ENCODE peak calls at places on chromosomes 12 and 14, in seven cellular contexts. One of them, this sample, is unnamed.

GRCh38 chr14:90733139-90733808 is 83.0 kb downstream of the TTC7B start:
- DNase-seq in stimulated activated CD8-positive, alpha-beta memory T cell treated with anti-CD3 and anti-CD28 coated beads, Interleukin-12 subunit alpha, Interleukin-12 subunit beta, amount 100 ng/mL, for 1 hour: no peak
- DNase-seq in lung microvascular endothelial cell: no peak
- DNase-seq in KG1: no peak
- DNase-seq in A549: no peak
- DNase-seq in aorta: no peak
- DNase-seq in activated CD8-positive, alpha-beta memory T cell treated with anti-CD3 and anti-CD28 coated beads for 24 hours: no peak
- DNase-seq in this sample: no peak

GRCh38 chr12:27333311-27334009 is 824 bp downstream of the BMAL2 start:
- DNase-seq in lung microvascular endothelial cell: peak; percentile 34
- DNase-seq in A549: no peak
- DNase-seq in stimulated activated CD8-positive, alpha-beta memory T cell treated with anti-CD3 and anti-CD28 coated beads, Interleukin-12 subunit alpha, Interleukin-12 subunit beta, amount 100 ng/mL, for 1 hour: no peak
- DNase-seq in activated CD8-positive, alpha-beta memory T cell treated with anti-CD3 and anti-CD28 coated beads for 24 hours: peak; percentile 75
- DNase-seq in KG1: no peak
- DNase-seq in aorta: peak; percentile 86
- DNase-seq in this sample: peak; percentile 54

GRCh38 chr14:22872833-22873520 is 1.4 kb downstream of the LRP10 start:
- DNase-seq in A549: no peak
- DNase-seq in KG1: no peak
- DNase-seq in aorta: peak; percentile 55
- DNase-seq in stimulated activated CD8-positive, alpha-beta memory T cell treated with anti-CD3 and anti-CD28 coated beads, Interleukin-12 subunit alpha, Interleukin-12 subunit beta, amount 100 ng/mL, for 1 hour: no peak
- DNase-seq in lung microvascular endothelial cell: no peak
- DNase-seq in activated CD8-positive, alpha-beta memory T cell treated with anti-CD3 and anti-CD28 coated beads for 24 hours: no peak
- DNase-seq in this sample: no peak

GRCh38 chr12:55931780-55932545 is 1.0 kb downstream of the DGKA start:
- DNase-seq in stimulated activated CD8-positive, alpha-beta memory T cell treated with anti-CD3 and anti-CD28 coated beads, Interleukin-12 subunit alpha, Interleukin-12 subunit beta, amount 100 ng/mL, for 1 hour: no peak
- DNase-seq in KG1: no peak
- DNase-seq in lung microvascular endothelial cell: peak; percentile 71
- DNase-seq in A549: peak; percentile 44
- DNase-seq in aorta: peak; percentile 89
- DNase-seq in activated CD8-positive, alpha-beta memory T cell treated with anti-CD3 and anti-CD28 coated beads for 24 hours: peak; percentile 75
- DNase-seq in this sample: peak; percentile 78

GRCh38 chr14:91399868-91400640 is 17.6 kb downstream of the CCDC88C start:
- DNase-seq in A549: no peak
- DNase-seq in activated CD8-positive, alpha-beta memory T cell treated with anti-CD3 and anti-CD28 coated beads for 24 hours: peak; percentile 76
- DNase-seq in aorta: peak; percentile 64
- DNase-seq in KG1: no peak
- DNase-seq in lung microvascular endothelial cell: peak; percentile 21
- DNase-seq in stimulated activated CD8-positive, alpha-beta memory T cell treated with anti-CD3 and anti-CD28 coated beads, Interleukin-12 subunit alpha, Interleukin-12 subunit beta, amount 100 ng/mL, for 1 hour: no peak
- DNase-seq in this sample: no peak

GRCh38 chr14:54727929-54728328 is 161.0 kb downstream of the SAMD4A start:
- DNase-seq in KG1: no peak
- DNase-seq in aorta: no peak
- DNase-seq in activated CD8-positive, alpha-beta memory T cell treated with anti-CD3 and anti-CD28 coated beads for 24 hours: no peak
- DNase-seq in A549: no peak
- DNase-seq in stimulated activated CD8-positive, alpha-beta memory T cell treated with anti-CD3 and anti-CD28 coated beads, Interleukin-12 subunit alpha, Interleukin-12 subunit beta, amount 100 ng/mL, for 1 hour: no peak
- DNase-seq in lung microvascular endothelial cell: no peak
- DNase-seq in this sample: no peak

GRCh38 chr12:5967645-5968415 is 22.8 kb upstream of the ANO2 start:
- DNase-seq in KG1: no peak
- DNase-seq in activated CD8-positive, alpha-beta memory T cell treated with anti-CD3 and anti-CD28 coated beads for 24 hours: no peak
- DNase-seq in lung microvascular endothelial cell: no peak
- DNase-seq in A549: no peak
- DNase-seq in aorta: no peak
- DNase-seq in stimulated activated CD8-positive, alpha-beta memory T cell treated with anti-CD3 and anti-CD28 coated beads, Interleukin-12 subunit alpha, Interleukin-12 subunit beta, amount 100 ng/mL, for 1 hour: no peak
- DNase-seq in this sample: no peak

GRCh38 chr12:3655331-3655900 is 97.5 kb downstream of the CRACR2A start:
- DNase-seq in activated CD8-positive, alpha-beta memory T cell treated with anti-CD3 and anti-CD28 coated beads for 24 hours: no peak
- DNase-seq in A549: peak; percentile 23
- DNase-seq in KG1: no peak
- DNase-seq in lung microvascular endothelial cell: peak; percentile 48
- DNase-seq in stimulated activated CD8-positive, alpha-beta memory T cell treated with anti-CD3 and anti-CD28 coated beads, Interleukin-12 subunit alpha, Interleukin-12 subunit beta, amount 100 ng/mL, for 1 hour: no peak
- DNase-seq in aorta: no peak
- DNase-seq in this sample: no peak

GRCh38 chr14:94317259-94317658 is 5.9 kb downstream of the SERPINA6 start:
- DNase-seq in aorta: no peak
- DNase-seq in lung microvascular endothelial cell: no peak
- DNase-seq in A549: no peak
- DNase-seq in stimulated activated CD8-positive, alpha-beta memory T cell treated with anti-CD3 and anti-CD28 coated beads, Interleukin-12 subunit alpha, Interleukin-12 subunit beta, amount 100 ng/mL, for 1 hour: no peak
- DNase-seq in activated CD8-positive, alpha-beta memory T cell treated with anti-CD3 and anti-CD28 coated beads for 24 hours: no peak
- DNase-seq in KG1: no peak
- DNase-seq in this sample: no peak

GRCh38 chr14:62143235-62143634 is 381.0 kb downstream of the SNAPC1 start:
- DNase-seq in lung microvascular endothelial cell: no peak
- DNase-seq in stimulated activated CD8-positive, alpha-beta memory T cell treated with anti-CD3 and anti-CD28 coated beads, Interleukin-12 subunit alpha, Interleukin-12 subunit beta, amount 100 ng/mL, for 1 hour: no peak
- DNase-seq in KG1: no peak
- DNase-seq in aorta: no peak
- DNase-seq in A549: no peak
- DNase-seq in activated CD8-positive, alpha-beta memory T cell treated with anti-CD3 and anti-CD28 coated beads for 24 hours: no peak
- DNase-seq in this sample: peak; percentile 79

GRCh38 chr12:69648476-69648875 is 37.8 kb upstream of the LRRC10 start:
- DNase-seq in lung microvascular endothelial cell: no peak
- DNase-seq in A549: no peak
- DNase-seq in activated CD8-positive, alpha-beta memory T cell treated with anti-CD3 and anti-CD28 coated beads for 24 hours: no peak
- DNase-seq in KG1: no peak
- DNase-seq in aorta: no peak
- DNase-seq in stimulated activated CD8-positive, alpha-beta memory T cell treated with anti-CD3 and anti-CD28 coated beads, Interleukin-12 subunit alpha, Interleukin-12 subunit beta, amount 100 ng/mL, for 1 hour: no peak
- DNase-seq in this sample: peak; percentile 70

GRCh38 chr12:121196902-121197301 is 13.0 kb upstream of the P2RX4 start:
- DNase-seq in KG1: peak; percentile 59
- DNase-seq in aorta: no peak
- DNase-seq in A549: no peak
- DNase-seq in stimulated activated CD8-positive, alpha-beta memory T cell treated with anti-CD3 and anti-CD28 coated beads, Interleukin-12 subunit alpha, Interleukin-12 subunit beta, amount 100 ng/mL, for 1 hour: no peak
- DNase-seq in lung microvascular endothelial cell: peak; percentile 93
- DNase-seq in activated CD8-positive, alpha-beta memory T cell treated with anti-CD3 and anti-CD28 coated beads for 24 hours: no peak
- DNase-seq in this sample: no peak

GRCh38 chr12:5561057-5561456 is 129.1 kb downstream of the NTF3 start:
- DNase-seq in stimulated activated CD8-positive, alpha-beta memory T cell treated with anti-CD3 and anti-CD28 coated beads, Interleukin-12 subunit alpha, Interleukin-12 subunit beta, amount 100 ng/mL, for 1 hour: no peak
- DNase-seq in aorta: no peak
- DNase-seq in A549: no peak
- DNase-seq in lung microvascular endothelial cell: peak; percentile 43
- DNase-seq in activated CD8-positive, alpha-beta memory T cell treated with anti-CD3 and anti-CD28 coated beads for 24 hours: no peak
- DNase-seq in KG1: no peak
- DNase-seq in this sample: no peak

GRCh38 chr14:72947366-72948160 is 21.3 kb downstream of the DCAF4 start:
- DNase-seq in aorta: peak; percentile 65
- DNase-seq in activated CD8-positive, alpha-beta memory T cell treated with anti-CD3 and anti-CD28 coated beads for 24 hours: no peak
- DNase-seq in stimulated activated CD8-positive, alpha-beta memory T cell treated with anti-CD3 and anti-CD28 coated beads, Interleukin-12 subunit alpha, Interleukin-12 subunit beta, amount 100 ng/mL, for 1 hour: no peak
- DNase-seq in lung microvascular endothelial cell: no peak
- DNase-seq in A549: no peak
- DNase-seq in KG1: no peak
- DNase-seq in this sample: no peak

GRCh38 chr14:61569783-61570182 is 125.5 kb upstream of the HIF1A start:
- DNase-seq in stimulated activated CD8-positive, alpha-beta memory T cell treated with anti-CD3 and anti-CD28 coated beads, Interleukin-12 subunit alpha, Interleukin-12 subunit beta, amount 100 ng/mL, for 1 hour: no peak
- DNase-seq in aorta: no peak
- DNase-seq in A549: no peak
- DNase-seq in lung microvascular endothelial cell: no peak
- DNase-seq in KG1: peak; percentile 4
- DNase-seq in activated CD8-positive, alpha-beta memory T cell treated with anti-CD3 and anti-CD28 coated beads for 24 hours: peak; percentile 66
- DNase-seq in this sample: peak; percentile 86

GRCh38 chr12:92859650-92860386 is 69.3 kb downstream of the EEA1 start:
- DNase-seq in aorta: no peak
- DNase-seq in KG1: no peak
- DNase-seq in activated CD8-positive, alpha-beta memory T cell treated with anti-CD3 and anti-CD28 coated beads for 24 hours: no peak
- DNase-seq in A549: no peak
- DNase-seq in stimulated activated CD8-positive, alpha-beta memory T cell treated with anti-CD3 and anti-CD28 coated beads, Interleukin-12 subunit alpha, Interleukin-12 subunit beta, amount 100 ng/mL, for 1 hour: no peak
- DNase-seq in lung microvascular endothelial cell: no peak
- DNase-seq in this sample: no peak

GRCh38 chr14:92461891-92462290 is 51.7 kb upstream of the RIN3 start:
- DNase-seq in lung microvascular endothelial cell: no peak
- DNase-seq in stimulated activated CD8-positive, alpha-beta memory T cell treated with anti-CD3 and anti-CD28 coated beads, Interleukin-12 subunit alpha, Interleukin-12 subunit beta, amount 100 ng/mL, for 1 hour: no peak
- DNase-seq in A549: no peak
- DNase-seq in aorta: no peak
- DNase-seq in activated CD8-positive, alpha-beta memory T cell treated with anti-CD3 and anti-CD28 coated beads for 24 hours: peak; percentile 52
- DNase-seq in KG1: no peak
- DNase-seq in this sample: no peak

GRCh38 chr12:67202344-67203012 is 66.7 kb upstream of the CAND1 start:
- DNase-seq in lung microvascular endothelial cell: no peak
- DNase-seq in activated CD8-positive, alpha-beta memory T cell treated with anti-CD3 and anti-CD28 coated beads for 24 hours: no peak
- DNase-seq in stimulated activated CD8-positive, alpha-beta memory T cell treated with anti-CD3 and anti-CD28 coated beads, Interleukin-12 subunit alpha, Interleukin-12 subunit beta, amount 100 ng/mL, for 1 hour: no peak
- DNase-seq in KG1: no peak
- DNase-seq in A549: no peak
- DNase-seq in aorta: no peak
- DNase-seq in this sample: no peak

This sample was measured in astrocyte of the hippocampus.